ENCODE peak calls at places on chromosomes 13 and 19, in four cellular contexts. One of them, this sample, is unnamed.

GRCh38 chr13:113493315-113493951 is 2.9 kb upstream of the DCUN1D2 start:
- DNase-seq in NCI-H510A treated with DMSO at 0.1 percent for 48 hours: peak; percentile 49
- DNase-seq in lower lobe of right lung: no peak
- DNase-seq in GM12891: no peak
- DNase-seq in this sample: no peak

GRCh38 chr19:36379510-36379819 is 464 bp upstream of the ZFP14 start:
- DNase-seq in NCI-H510A treated with DMSO at 0.1 percent for 48 hours: no peak
- DNase-seq in lower lobe of right lung: no peak
- DNase-seq in GM12891: no peak
- DNase-seq in this sample: no peak

GRCh38 chr19:29328586-29328985 is 115.6 kb upstream of the UQCRFS1 start:
- DNase-seq in NCI-H510A treated with DMSO at 0.1 percent for 48 hours: no peak
- DNase-seq in lower lobe of right lung: no peak
- DNase-seq in GM12891: no peak
- DNase-seq in this sample: peak; percentile 46

GRCh38 chr19:41570639-41571112 is 5.3 kb upstream of the CEACAM21 start:
- DNase-seq in NCI-H510A treated with DMSO at 0.1 percent for 48 hours: peak; percentile 52
- DNase-seq in lower lobe of right lung: peak; percentile 91
- DNase-seq in GM12891: peak; percentile 56
- DNase-seq in this sample: peak; percentile 94

GRCh38 chr13:45206340-45206739 is 5.5 kb upstream of the KCTD4 start:
- DNase-seq in NCI-H510A treated with DMSO at 0.1 percent for 48 hours: no peak
- DNase-seq in lower lobe of right lung: no peak
- DNase-seq in GM12891: no peak
- DNase-seq in this sample: no peak

GRCh38 chr13:43077446-43077845 is 54.1 kb downstream of the DNAJC15 start:
- DNase-seq in NCI-H510A treated with DMSO at 0.1 percent for 48 hours: no peak
- DNase-seq in lower lobe of right lung: no peak
- DNase-seq in GM12891: no peak
- DNase-seq in this sample: no peak

GRCh38 chr13:51584731-51585191 is 499 bp downstream of the WDFY2 start:
- DNase-seq in NCI-H510A treated with DMSO at 0.1 percent for 48 hours: peak; percentile 31
- DNase-seq in lower lobe of right lung: peak; percentile 75
- DNase-seq in GM12891: peak; percentile 33
- DNase-seq in this sample: peak; percentile 86

GRCh38 chr13:28624707-28625432 is 34.1 kb upstream of the POMP start:
- DNase-seq in NCI-H510A treated with DMSO at 0.1 percent for 48 hours: no peak
- DNase-seq in lower lobe of right lung: no peak
- DNase-seq in GM12891: no peak
- DNase-seq in this sample: no peak

GRCh38 chr19:10952809-10953208 is 8.0 kb upstream of the SMARCA4 start:
- DNase-seq in NCI-H510A treated with DMSO at 0.1 percent for 48 hours: peak; percentile 63
- DNase-seq in lower lobe of right lung: no peak
- DNase-seq in GM12891: no peak
- DNase-seq in this sample: no peak

GRCh38 chr13:48595330-48596127 is 58.2 kb upstream of the CYSLTR2 start:
- DNase-seq in NCI-H510A treated with DMSO at 0.1 percent for 48 hours: no peak
- DNase-seq in lower lobe of right lung: no peak
- DNase-seq in GM12891: no peak
- DNase-seq in this sample: no peak

GRCh38 chr19:40571831-40572495 is 4.7 kb upstream of the SHKBP1 start:
- DNase-seq in NCI-H510A treated with DMSO at 0.1 percent for 48 hours: no peak
- DNase-seq in lower lobe of right lung: no peak
- DNase-seq in GM12891: no peak
- DNase-seq in this sample: no peak

GRCh38 chr13:113584205-113584869 is at the start of gene TFDP1:
- DNase-seq in NCI-H510A treated with DMSO at 0.1 percent for 48 hours: peak; percentile 56
- DNase-seq in lower lobe of right lung: peak; percentile 84
- DNase-seq in GM12891: peak; percentile 95
- DNase-seq in this sample: peak; percentile 86

GRCh38 chr19:18949858-18950257 is 8.8 kb upstream of the HOMER3 start:
- DNase-seq in NCI-H510A treated with DMSO at 0.1 percent for 48 hours: no peak
- DNase-seq in lower lobe of right lung: no peak
- DNase-seq in GM12891: no peak
- DNase-seq in this sample: no peak

GRCh38 chr13:109858319-109858718 is 71.9 kb upstream of the IRS2 start:
- DNase-seq in NCI-H510A treated with DMSO at 0.1 percent for 48 hours: no peak
- DNase-seq in lower lobe of right lung: no peak
- DNase-seq in GM12891: no peak
- DNase-seq in this sample: no peak

GRCh38 chr19:49362926-49363264 is 679 bp upstream of the TEAD2 start:
- DNase-seq in NCI-H510A treated with DMSO at 0.1 percent for 48 hours: no peak
- DNase-seq in lower lobe of right lung: no peak
- DNase-seq in GM12891: no peak
- DNase-seq in this sample: no peak

GRCh38 chr13:98476106-98476505 is 100.8 kb downstream of the STK24 start:
- DNase-seq in NCI-H510A treated with DMSO at 0.1 percent for 48 hours: no peak
- DNase-seq in lower lobe of right lung: no peak
- DNase-seq in GM12891: peak; percentile 64
- DNase-seq in this sample: no peak

GRCh38 chr19:29320076-29320475 is 107.1 kb upstream of the UQCRFS1 start:
- DNase-seq in NCI-H510A treated with DMSO at 0.1 percent for 48 hours: no peak
- DNase-seq in lower lobe of right lung: no peak
- DNase-seq in GM12891: no peak
- DNase-seq in this sample: no peak

GRCh38 chr13:108376308-108376707 is 106.8 kb downstream of the TNFSF13B start:
- DNase-seq in NCI-H510A treated with DMSO at 0.1 percent for 48 hours: no peak
- DNase-seq in lower lobe of right lung: no peak
- DNase-seq in GM12891: no peak
- DNase-seq in this sample: no peak

GRCh38 chr19:47228937-47229673 is 1.9 kb downstream of the BBC3 start:
- DNase-seq in NCI-H510A treated with DMSO at 0.1 percent for 48 hours: no peak
- DNase-seq in lower lobe of right lung: no peak
- DNase-seq in GM12891: no peak
- DNase-seq in this sample: no peak

GRCh38 chr13:79477968-79478367 is 3.0 kb upstream of the NDFIP2 start:
- DNase-seq in NCI-H510A treated with DMSO at 0.1 percent for 48 hours: no peak
- DNase-seq in lower lobe of right lung: no peak
- DNase-seq in GM12891: no peak
- DNase-seq in this sample: no peak

GRCh38 chr13:53198017-53198416 is 169.4 kb downstream of the OLFM4 start:
- DNase-seq in NCI-H510A treated with DMSO at 0.1 percent for 48 hours: peak; percentile 4
- DNase-seq in lower lobe of right lung: no peak
- DNase-seq in GM12891: no peak
- DNase-seq in this sample: no peak

GRCh38 chr19:10603084-10603872 is 16.2 kb upstream of the AP1M2 start:
- DNase-seq in NCI-H510A treated with DMSO at 0.1 percent for 48 hours: no peak
- DNase-seq in lower lobe of right lung: peak; percentile 70
- DNase-seq in GM12891: peak; percentile 35
- DNase-seq in this sample: peak; percentile 86

GRCh38 chr19:1836458-1837221 is 11.6 kb downstream of the REXO1 start:
- DNase-seq in NCI-H510A treated with DMSO at 0.1 percent for 48 hours: no peak
- DNase-seq in lower lobe of right lung: no peak
- DNase-seq in GM12891: no peak
- DNase-seq in this sample: no peak